ENCODE peak calls at places on chromosomes 11 and 22, in four cellular contexts. One of them, this sample, is unnamed.

GRCh38 chr11:115501504-115501894 is 2.7 kb downstream of the CADM1 start:
- DNase-seq in Panc1: no peak
- DNase-seq in AG04450: no peak
- DNase-seq in HCT116: no peak
- DNase-seq in this sample: no peak

GRCh38 chr11:74226907-74227306 is 55.8 kb downstream of the PPME1 start:
- DNase-seq in Panc1: no peak
- DNase-seq in AG04450: no peak
- DNase-seq in HCT116: no peak
- DNase-seq in this sample: no peak

GRCh38 chr11:134101292-134101691 is 32.4 kb downstream of the JAM3 start:
- DNase-seq in Panc1: no peak
- DNase-seq in AG04450: no peak
- DNase-seq in HCT116: no peak
- DNase-seq in this sample: no peak

GRCh38 chr22:21448627-21449416 is 18.4 kb upstream of the TMEM191C start:
- DNase-seq in Panc1: no peak
- DNase-seq in AG04450: no peak
- DNase-seq in HCT116: no peak
- DNase-seq in this sample: no peak

GRCh38 chr11:10858505-10859360 is 880 bp upstream of the ZBED5 start:
- DNase-seq in Panc1: no peak
- DNase-seq in AG04450: no peak
- DNase-seq in HCT116: no peak
- DNase-seq in this sample: no peak

GRCh38 chr22:26229910-26230309 is 60.6 kb downstream of the SEZ6L start:
- DNase-seq in Panc1: no peak
- DNase-seq in AG04450: no peak
- DNase-seq in HCT116: no peak
- DNase-seq in this sample: no peak

GRCh38 chr11:76256448-76256847 is 50.1 kb upstream of the WNT11 start:
- DNase-seq in Panc1: no peak
- DNase-seq in AG04450: no peak
- DNase-seq in HCT116: no peak
- DNase-seq in this sample: no peak

GRCh38 chr11:110153474-110153873 is 60.3 kb downstream of the ZC3H12C start:
- DNase-seq in Panc1: no peak
- DNase-seq in AG04450: no peak
- DNase-seq in HCT116: no peak
- DNase-seq in this sample: no peak

GRCh38 chr11:123062892-123063395 is 1.0 kb upstream of the HSPA8 start:
- DNase-seq in Panc1: no peak
- DNase-seq in AG04450: peak; percentile 11
- DNase-seq in HCT116: no peak
- DNase-seq in this sample: no peak

GRCh38 chr11:26780686-26781085 is 58.8 kb upstream of the SLC5A12 start:
- DNase-seq in Panc1: no peak
- DNase-seq in AG04450: no peak
- DNase-seq in HCT116: no peak
- DNase-seq in this sample: no peak

GRCh38 chr11:64343740-64344133 is 3.7 kb downstream of the CCDC88B start:
- DNase-seq in Panc1: no peak
- DNase-seq in AG04450: no peak
- DNase-seq in HCT116: no peak
- DNase-seq in this sample: no peak

GRCh38 chr22:37514526-37515051 is 4.6 kb downstream of the CARD10 start:
- DNase-seq in Panc1: no peak
- DNase-seq in AG04450: no peak
- DNase-seq in HCT116: no peak
- DNase-seq in this sample: no peak

GRCh38 chr22:43376765-43377485 is 33.8 kb upstream of the SCUBE1 start:
- DNase-seq in Panc1: no peak
- DNase-seq in AG04450: no peak
- DNase-seq in HCT116: no peak
- DNase-seq in this sample: no peak

GRCh38 chr11:46686886-46687810 is 13.3 kb downstream of the ARHGAP1 start:
- DNase-seq in Panc1: no peak
- DNase-seq in AG04450: peak; percentile 78
- DNase-seq in HCT116: no peak
- DNase-seq in this sample: no peak

GRCh38 chr11:35919244-35919643 is 24.6 kb upstream of the LDLRAD3 start:
- DNase-seq in Panc1: no peak
- DNase-seq in AG04450: no peak
- DNase-seq in HCT116: no peak
- DNase-seq in this sample: no peak

GRCh38 chr22:42389137-42389536 is 43.1 kb downstream of the NFAM1 start:
- DNase-seq in Panc1: no peak
- DNase-seq in AG04450: no peak
- DNase-seq in HCT116: no peak
- DNase-seq in this sample: no peak

GRCh38 chr22:22235564-22235963 is 9.0 kb upstream of the VPREB1 start:
- DNase-seq in Panc1: peak; percentile 15
- DNase-seq in AG04450: no peak
- DNase-seq in HCT116: no peak
- DNase-seq in this sample: peak; percentile 7

GRCh38 chr22:35149149-35149548 is 83.2 kb downstream of the ISX start:
- DNase-seq in Panc1: no peak
- DNase-seq in AG04450: no peak
- DNase-seq in HCT116: no peak
- DNase-seq in this sample: no peak

GRCh38 chr22:26447594-26448329 is 18.7 kb downstream of the ASPHD2 start:
- DNase-seq in Panc1: no peak
- DNase-seq in AG04450: no peak
- DNase-seq in HCT116: no peak
- DNase-seq in this sample: no peak

GRCh38 chr11:18986744-18987143 is 47.5 kb upstream of the MRGPRX1 start:
- DNase-seq in Panc1: no peak
- DNase-seq in AG04450: no peak
- DNase-seq in HCT116: no peak
- DNase-seq in this sample: no peak

GRCh38 chr22:19368876-19369275 is 62.7 kb downstream of the HIRA start:
- DNase-seq in Panc1: no peak
- DNase-seq in AG04450: no peak
- DNase-seq in HCT116: no peak
- DNase-seq in this sample: no peak

GRCh38 chr11:70270877-70271634 is 566 bp downstream of the PPFIA1 start:
- DNase-seq in Panc1: no peak
- DNase-seq in AG04450: peak; percentile 13
- DNase-seq in HCT116: no peak
- DNase-seq in this sample: no peak

GRCh38 chr11:103792981-103793468 is 243.4 kb upstream of the DDI1 start:
- DNase-seq in Panc1: no peak
- DNase-seq in AG04450: no peak
- DNase-seq in HCT116: no peak
- DNase-seq in this sample: no peak

GRCh38 chr11:128520206-128520885 is 67.0 kb downstream of the ETS1 start:
- DNase-seq in Panc1: no peak
- DNase-seq in AG04450: no peak
- DNase-seq in HCT116: no peak
- DNase-seq in this sample: no peak
- TF ChIP-seq CTCF in Panc1: no peak
- TF ChIP-seq CTCF in AG04450: no peak
- TF ChIP-seq CTCF in HCT116: no peak
- TF ChIP-seq CTCF in this sample: peak; percentile 27

GRCh38 chr22:38531251-38531956 is 25.3 kb upstream of the DDX17 start:
- DNase-seq in Panc1: no peak
- DNase-seq in AG04450: no peak
- DNase-seq in HCT116: no peak
- DNase-seq in this sample: no peak
- H3K4me3 ChIP-seq in Panc1: no peak overlapping the region
- H3K4me3 ChIP-seq in AG04450: no peak overlapping the region
- H3K4me3 ChIP-seq in HCT116: no peak overlapping the region
- H3K4me3 ChIP-seq in this sample: no peak overlapping the region

GRCh38 chr11:62727007-62727832 is at the start of gene HNRNPUL2:
- DNase-seq in Panc1: peak; percentile 87
- DNase-seq in AG04450: peak; percentile 99
- DNase-seq in HCT116: peak; percentile 98
- DNase-seq in this sample: peak; percentile 74
- TF ChIP-seq CTCF in Panc1: no peak
- TF ChIP-seq CTCF in AG04450: peak; percentile 11
- TF ChIP-seq CTCF in HCT116: no peak
- TF ChIP-seq CTCF in this sample: peak; percentile 17

GRCh38 chr11:327581-327923 is 6.9 kb upstream of the IFITM3 start:
- DNase-seq in Panc1: no peak
- DNase-seq in AG04450: no peak
- DNase-seq in HCT116: no peak
- DNase-seq in this sample: no peak

GRCh38 chr11:326842-327580 is 6.4 kb upstream of the IFITM3 start:
- DNase-seq in Panc1: no peak
- DNase-seq in AG04450: no peak
- DNase-seq in HCT116: no peak
- DNase-seq in this sample: no peak

GRCh38 chr11:326592-326841 is 5.9 kb upstream of the IFITM3 start:
- DNase-seq in Panc1: no peak
- DNase-seq in AG04450: no peak
- DNase-seq in HCT116: no peak
- DNase-seq in this sample: no peak

GRCh38 chr11:324131-324530 is 3.5 kb upstream of the IFITM3 start:
- DNase-seq in Panc1: no peak
- DNase-seq in AG04450: no peak
- DNase-seq in HCT116: no peak
- DNase-seq in this sample: no peak

GRCh38 chr11:325796-326591 is 5.3 kb upstream of the IFITM3 start:
- DNase-seq in Panc1: no peak
- DNase-seq in AG04450: no peak
- DNase-seq in HCT116: no peak
- DNase-seq in this sample: no peak
- H3K4me3 ChIP-seq in Panc1: no peak overlapping the region
- H3K4me3 ChIP-seq in AG04450: no peak overlapping the region
- H3K4me3 ChIP-seq in HCT116: no peak overlapping the region
- H3K4me3 ChIP-seq in this sample: no peak overlapping the region

GRCh38 chr11:117479372-117479771 is 151.7 kb downstream of the CEP164 start:
- DNase-seq in Panc1: no peak
- DNase-seq in AG04450: no peak
- DNase-seq in HCT116: peak; percentile 10
- DNase-seq in this sample: no peak
- TF ChIP-seq CTCF in Panc1: no peak
- TF ChIP-seq CTCF in AG04450: no peak
- TF ChIP-seq CTCF in HCT116: peak; percentile 66
- TF ChIP-seq CTCF in this sample: peak; percentile 31

DNA sequence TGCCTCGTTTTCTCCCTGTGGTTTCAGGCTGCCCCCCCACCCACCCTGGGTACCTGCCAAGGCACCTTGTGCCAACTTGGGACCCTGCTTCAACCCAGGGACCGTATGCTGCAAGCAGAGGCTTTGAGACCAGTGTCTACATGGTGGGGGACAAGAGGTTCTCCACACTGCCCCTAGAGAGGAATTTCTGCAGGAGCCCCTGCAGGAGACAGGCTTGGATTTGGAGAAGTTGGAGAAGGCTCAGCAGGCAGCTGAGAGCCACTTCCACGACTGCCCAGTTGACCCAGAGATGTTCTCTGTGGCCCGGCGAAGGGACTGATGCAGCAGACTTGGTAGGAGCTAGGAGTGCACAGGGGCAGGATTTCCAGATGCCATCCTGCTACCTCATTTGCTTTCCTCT is 20.1 kb upstream of the NNMT start:
- DNase-seq in Panc1: no peak
- DNase-seq in AG04450: no peak
- DNase-seq in HCT116: no peak
- DNase-seq in this sample: no peak
- H3K4me3 ChIP-seq in Panc1: no peak overlapping the region
- H3K4me3 ChIP-seq in AG04450: no peak overlapping the region
- H3K4me3 ChIP-seq in HCT116: no peak overlapping the region
- H3K4me3 ChIP-seq in this sample: no peak overlapping the region

GRCh38 chr11:93560534-93560933 is 17.3 kb upstream of the SMCO4 start:
- DNase-seq in Panc1: no peak
- DNase-seq in AG04450: no peak
- DNase-seq in HCT116: no peak
- DNase-seq in this sample: no peak
- TF ChIP-seq CTCF in Panc1: no peak
- TF ChIP-seq CTCF in AG04450: no peak
- TF ChIP-seq CTCF in HCT116: no peak
- TF ChIP-seq CTCF in this sample: no peak

GRCh38 chr11:124069429-124070401 is 28.6 kb upstream of the OR10G7 start:
- DNase-seq in Panc1: no peak
- DNase-seq in AG04450: no peak
- DNase-seq in HCT116: peak; percentile 42
- DNase-seq in this sample: no peak
- H3K4me3 ChIP-seq in Panc1: no peak overlapping the region
- H3K4me3 ChIP-seq in AG04450: peak overlapping the region; percentile 58
- H3K4me3 ChIP-seq in HCT116: peak overlapping the region; percentile 18
- H3K4me3 ChIP-seq in this sample: peak overlapping the region; percentile 35

This sample was measured in epithelial cell of proximal tubule.